ENCODE peak calls at places on chromosome 19, in four cellular contexts. C is adrenal gland; G is CD8-positive, alpha-beta T cell; Q is IMR-90. F is an unnamed sample.

GRCh38 chr19:32771596-32771995 is 52.0 kb downstream of the TDRD12 start:
- DNase-seq in C (no peak), G (no peak), Q (no peak), F (no peak)

GRCh38 chr19:1131718-1132552 is 28.1 kb downstream of the GPX4 start:
- DNase-seq in C (peak), G (peak), Q (peak), F (peak)

GRCh38 chr19:287381-287871 is 3.8 kb downstream of the PLPP2 start:
- DNase-seq in C (no peak), G (no peak), Q (no peak), F (no peak)

GRCh38 chr19:12695997-12696365 is 450 bp downstream of the FBXW9 start:
- DNase-seq in C (no peak), G (no peak), Q (no peak), F (no peak)

GRCh38 chr19:1125601-1126533 is 22.1 kb downstream of the GPX4 start:
- DNase-seq in C (peak), G (no peak), Q (peak), F (no peak)

GRCh38 chr19:56348289-56348877 is 33.7 kb upstream of the ZSCAN5A start:
- DNase-seq in C (no peak), G (no peak), Q (no peak), F (no peak)

GRCh38 chr19:29482855-29483640 is 42.7 kb upstream of the VSTM2B start:
- DNase-seq in C (no peak), G (no peak), Q (no peak), F (no peak)

GRCh38 chr19:48815870-48816501 is 5.2 kb upstream of the BCAT2 start:
- DNase-seq in C (peak), G (no peak), Q (peak), F (peak)

GRCh38 chr19:49417090-49417489 is 6.2 kb downstream of the PTH2 start:
- DNase-seq in C (no peak), G (no peak), Q (no peak), F (no peak)

GRCh38 chr19:52286256-52286655 is 10.7 kb upstream of the ZNF480 start:
- DNase-seq in C (no peak), G (no peak), Q (no peak), F (no peak)

GRCh38 chr19:6020972-6021805 is 43.2 kb upstream of the RANBP3 start:
- DNase-seq in C (no peak), G (no peak), Q (no peak), F (no peak)

GRCh38 chr19:19627716-19628498 is at the start of gene LPAR2:
- DNase-seq in C (no peak), G (peak), Q (no peak), F (peak)

GRCh38 chr19:1388637-1389026 is 4.9 kb downstream of the NDUFS7 start:
- DNase-seq in C (no peak), G (no peak), Q (no peak), F (no peak)

GRCh38 chr19:30082611-30083010 is 140.6 kb downstream of the URI1 start:
- DNase-seq in C (no peak), G (no peak), Q (no peak), F (no peak)

GRCh38 chr19:41925208-41926003 is 2.8 kb downstream of the ERFL start:
- DNase-seq in C (no peak), G (no peak), Q (no peak), F (no peak)

GRCh38 chr19:28019371-28019770 is 1193.6 kb downstream of the UQCRFS1 start:
- DNase-seq in C (no peak), G (no peak), Q (no peak), F (no peak)

GRCh38 chr19:19386373-19386869 is 19.1 kb upstream of the GATAD2A start:
- DNase-seq in C (no peak), G (no peak), Q (no peak), F (peak)

GRCh38 chr19:44752816-44753618 is 4.5 kb downstream of the BCL3 start:
- DNase-seq in C (peak), G (peak), Q (peak), F (peak)

GRCh38 chr19:46487802-46488445 is 7.7 kb downstream of the PNMA8B start:
- DNase-seq in C (peak), G (peak), Q (peak), F (peak)

GRCh38 chr19:31589109-31589508 is 239.9 kb upstream of the TSHZ3 start:
- DNase-seq in C (no peak), G (no peak), Q (no peak), F (no peak)

GRCh38 chr19:13493516-13494310 is 12.6 kb downstream of the CACNA1A start:
- DNase-seq in C (no peak), G (no peak), Q (peak), F (no peak)

GRCh38 chr19:35214766-35215422 is 13.6 kb downstream of the FAM187B start:
- DNase-seq in C (no peak), G (no peak), Q (no peak), F (no peak)

GRCh38 chr19:40560092-40560507 is 16.6 kb upstream of the SHKBP1 start:
- DNase-seq in C (no peak), G (no peak), Q (no peak), F (no peak)

GRCh38 chr19:41392775-41393174 is 4.4 kb downstream of the EXOSC5 start:
- DNase-seq in C (peak), G (no peak), Q (no peak), F (no peak)

GRCh38 chr19:16627194-16627927 is 643 bp downstream of the MED26 start:
- DNase-seq in C (peak), G (no peak), Q (no peak), F (no peak)

GRCh38 chr19:17249887-17250548 is 4.3 kb upstream of the NR2F6 start:
- DNase-seq in C (no peak), G (no peak), Q (no peak), F (no peak)

GRCh38 chr19:33383722-33384292 is 10.3 kb downstream of the CEBPG start:
- DNase-seq in C (no peak), G (no peak), Q (no peak), F (no peak)

GRCh38 chr19:43412441-43412840 is 2.2 kb upstream of the TEX101 start:
- DNase-seq in C (no peak), G (no peak), Q (no peak), F (no peak)

GRCh38 chr19:623175-623916 is 10.0 kb downstream of the POLRMT start:
- DNase-seq in C (no peak), G (no peak), Q (no peak), F (no peak)

GRCh38 chr19:33806434-33806881 is 9.8 kb downstream of the KCTD15 start:
- DNase-seq in C (no peak), G (no peak), Q (no peak), F (no peak)

GRCh38 chr19:13794388-13794751 is 873 bp upstream of the ZSWIM4 start:
- DNase-seq in C (peak), G (no peak), Q (peak), F (no peak)

GRCh38 chr19:4519521-4520277 is 1.4 kb upstream of the PLIN4 start:
- DNase-seq in C (no peak), G (no peak), Q (no peak), F (no peak)
- H3K27ac ChIP-seq in C (no peak), G (no peak), Q (no peak), F (no peak)

DNA sequence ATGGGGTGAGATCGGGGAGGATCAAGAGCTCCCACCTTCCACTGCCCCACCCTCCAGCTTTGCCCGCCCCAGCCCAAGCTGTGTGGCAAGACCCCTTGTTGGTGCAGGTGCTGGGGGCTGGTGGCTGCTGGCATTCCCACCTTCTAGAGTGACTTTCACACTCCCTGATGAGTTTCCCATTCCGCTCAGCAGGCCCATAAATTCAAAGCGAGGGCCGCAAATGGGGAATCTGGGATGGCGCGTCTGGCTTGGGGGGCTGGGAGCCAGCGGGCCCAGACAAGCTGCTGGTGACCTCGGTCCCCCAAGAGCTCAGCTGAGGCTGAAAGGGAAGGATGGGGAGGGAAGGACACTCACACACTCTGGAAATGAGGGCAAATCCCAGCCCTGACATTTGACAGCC is 110.3 kb downstream of the GADD45B start:
- DNase-seq in C (peak), G (no peak), Q (no peak), F (no peak)
- H3K27ac ChIP-seq in C (no peak), G (no peak), Q (no peak), F (no peak)

GRCh38 chr19:3335431-3336350 is 30.7 kb upstream of the NFIC start:
- DNase-seq in C (peak), G (no peak), Q (peak), F (no peak)
- H3K27ac ChIP-seq in C (peak), G (no peak), Q (peak), F (no peak)

GRCh38 chr19:18330865-18331264 is 8.0 kb upstream of the LSM4 start:
- DNase-seq in C (no peak), G (no peak), Q (no peak), F (no peak)

GRCh38 chr19:18329035-18329376 is 6.1 kb upstream of the LSM4 start:
- DNase-seq in C (peak), G (no peak), Q (no peak), F (no peak)

GRCh38 chr19:18326772-18327171 is 3.9 kb upstream of the LSM4 start:
- DNase-seq in C (no peak), G (no peak), Q (no peak), F (no peak)

GRCh38 chr19:18332917-18333530 is 7.4 kb upstream of the PGPEP1 start:
- DNase-seq in C (no peak), G (no peak), Q (no peak), F (no peak)

DNA sequence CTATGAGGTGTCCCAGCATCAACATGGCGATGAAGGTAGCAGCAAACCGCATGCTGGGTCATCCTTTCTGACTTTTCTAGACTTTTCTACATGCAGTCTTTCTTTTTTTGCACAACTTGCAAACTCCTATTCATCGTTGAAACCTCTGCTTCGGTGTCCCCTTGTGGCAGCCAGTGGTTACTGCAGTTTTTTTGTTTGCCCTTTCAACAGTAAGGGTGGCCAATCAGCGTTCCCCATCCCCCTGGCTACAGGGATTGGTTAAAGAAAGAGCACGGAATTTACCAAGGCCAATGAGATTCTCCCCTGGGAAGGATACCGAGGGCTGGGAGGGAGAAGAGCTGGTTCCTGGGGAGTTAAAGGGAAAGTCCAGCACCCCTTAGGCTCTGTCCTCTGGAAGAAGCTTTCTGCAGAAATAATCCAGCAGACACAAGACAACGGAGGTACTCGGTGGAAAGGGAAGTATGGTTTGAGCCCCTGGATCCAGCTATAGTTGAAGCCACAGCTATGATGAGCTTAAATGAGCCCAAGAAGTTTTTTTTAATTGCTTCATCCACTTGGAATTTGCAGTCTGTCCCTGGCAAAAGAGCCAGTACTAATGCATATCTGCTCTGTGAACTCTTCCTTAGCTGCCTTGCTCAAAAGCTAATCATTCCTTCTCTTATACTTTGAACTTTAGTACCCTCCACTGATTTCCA is 5.6 kb upstream of the LSM4 start:
- DNase-seq in C (peak), G (peak), Q (peak), F (peak)
- H3K27ac ChIP-seq in C (peak), G (no peak), Q (peak), F (peak)

GRCh38 chr19:7255631-7256030 is 38.6 kb downstream of the INSR start:
- DNase-seq in C (peak), G (no peak), Q (no peak), F (no peak)
- H3K27ac ChIP-seq in C (peak), G (no peak), Q (no peak), F (no peak)

GRCh38 chr19:47756627-47756929 is 11.2 kb downstream of the NOP53 start:
- DNase-seq in C (no peak), G (no peak), Q (no peak), F (no peak)
- H3K27ac ChIP-seq in C (no peak), G (no peak), Q (no peak), F (no peak)

DNA sequence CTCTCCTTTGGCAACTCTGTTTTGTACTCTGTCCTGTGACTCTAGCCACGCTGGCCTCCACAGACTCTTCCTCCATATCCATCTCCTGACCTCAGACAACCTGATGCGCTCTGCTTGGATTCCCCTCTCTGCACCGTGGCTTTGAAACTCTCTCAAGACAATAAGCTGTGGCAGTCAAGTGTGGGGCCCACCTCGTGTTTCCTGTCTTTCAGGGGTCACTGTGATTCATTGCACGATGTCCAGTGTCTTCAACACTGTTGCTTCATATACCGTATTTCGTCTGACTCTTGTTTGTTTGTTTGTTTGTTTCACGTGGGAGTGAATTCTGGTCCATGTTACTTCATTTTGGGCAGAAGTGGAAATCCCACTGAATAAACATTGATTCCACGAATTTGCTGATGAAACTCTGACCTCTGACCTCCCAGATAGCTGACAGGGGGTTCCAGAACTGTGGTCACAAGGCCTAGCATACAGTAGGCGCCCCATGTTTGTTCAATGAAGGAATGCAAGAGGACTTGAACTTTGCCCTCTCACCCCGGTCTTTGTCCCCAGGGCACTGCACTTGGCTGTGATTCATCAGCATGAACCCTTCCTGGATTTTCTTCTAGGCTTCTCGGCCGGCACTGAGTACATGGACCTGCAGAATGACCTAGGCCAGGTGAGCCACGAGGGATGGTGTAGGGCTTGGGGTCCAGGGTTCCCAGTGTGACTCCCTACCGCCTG is 4.9 kb downstream of the NFKBIB start:
- DNase-seq in C (no peak), G (no peak), Q (no peak), F (no peak)
- H3K27ac ChIP-seq in C (no peak), G (no peak), Q (no peak), F (no peak)

DNA sequence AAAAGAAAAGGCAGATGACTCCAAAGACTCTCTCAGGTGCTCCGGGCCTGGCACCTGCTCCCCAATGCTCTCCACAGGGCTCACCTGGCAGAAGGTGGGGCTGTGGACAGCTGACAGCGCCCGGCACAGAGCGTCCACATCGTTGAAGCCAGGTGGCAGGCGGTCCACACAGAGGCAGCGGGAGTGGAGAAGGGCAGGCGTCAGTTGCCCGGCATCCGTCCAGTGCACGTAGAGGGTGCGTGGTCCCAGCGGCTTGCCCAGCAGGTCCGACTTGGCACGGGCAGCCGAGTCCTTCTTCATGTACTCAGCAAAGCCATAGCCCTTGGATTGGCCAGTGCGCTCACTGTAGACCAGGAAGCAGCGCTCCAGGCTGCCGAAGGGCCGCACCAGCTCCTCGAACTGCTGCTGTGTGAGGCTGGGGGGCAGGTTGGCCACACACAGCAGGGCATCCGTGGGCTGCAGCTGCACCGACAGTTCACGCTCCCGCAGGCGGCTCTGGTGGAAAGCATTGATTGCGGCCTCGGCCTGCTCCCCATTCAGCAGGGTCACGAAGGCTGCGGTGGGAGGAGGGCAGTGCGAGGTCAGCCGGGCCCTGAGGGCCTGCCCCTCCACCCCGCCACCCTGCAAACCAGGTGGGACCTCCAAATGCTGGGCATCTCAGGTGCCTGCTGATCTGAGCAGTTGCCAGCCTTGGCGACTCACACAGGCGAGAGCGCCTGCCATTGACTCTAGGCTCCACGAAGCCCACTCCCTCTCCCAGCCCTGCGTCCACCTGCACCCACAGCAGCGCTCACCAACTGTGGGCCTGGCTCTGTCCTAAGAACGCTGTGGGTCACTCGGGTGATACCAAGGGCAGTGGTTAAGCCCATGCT is 4.5 kb downstream of the RAVER1 start:
- DNase-seq in C (no peak), G (no peak), Q (no peak), F (no peak)
- H3K27ac ChIP-seq in C (no peak), G (no peak), Q (no peak), F (no peak)

GRCh38 chr19:37361994-37362393 is 8.9 kb upstream of the ZNF527 start:
- DNase-seq in C (no peak), G (no peak), Q (peak), F (no peak)
- H3K27ac ChIP-seq in C (peak), G (no peak), Q (no peak), F (no peak)

DNA sequence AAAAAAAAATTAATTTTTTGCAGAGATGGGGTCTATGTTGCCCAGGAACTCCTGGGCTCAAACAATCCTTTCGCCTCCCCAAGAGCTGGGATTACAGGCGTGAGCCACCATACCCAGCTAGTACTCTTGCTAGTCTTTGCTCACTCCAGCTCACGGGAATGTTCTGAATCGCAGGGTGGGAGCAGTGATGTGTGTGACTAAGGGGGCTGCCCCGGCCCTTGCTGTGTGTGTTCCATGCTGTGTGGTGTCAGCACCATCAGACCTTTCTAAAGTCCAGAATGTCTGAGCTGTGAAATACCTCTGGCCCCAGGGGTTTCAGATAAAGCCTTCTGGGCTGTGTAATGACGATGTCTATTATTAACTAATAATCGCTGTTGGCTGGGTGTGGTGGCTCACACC is 2.6 kb downstream of the ACP4 start:
- DNase-seq in C (no peak), G (no peak), Q (no peak), F (no peak)
- H3K27ac ChIP-seq in C (no peak), G (no peak), Q (no peak), F (no peak)

F was measured in CD4-positive, CD25-positive, alpha-beta regulatory T cell.